ENCODE peak calls at places on chromosomes 2 and 18, in nine cellular contexts. Z, D, C, Q, I, V, R, X and J are unnamed samples.

GRCh38 chr2:74497777-74498499 is 1.5 kb downstream of the LBX2 start:
- DNase-seq in Z (no peak), D (no peak), C (no peak), Q (no peak), I (no peak), V (peak; percentile 59), R (no peak), X (peak; percentile 77), J (no peak)

GRCh38 chr18:32998921-32999320 is 226.1 kb upstream of the KLHL14 start:
- DNase-seq in Z (no peak), D (no peak), C (no peak), Q (no peak), I (no peak), V (no peak), R (no peak), X (no peak), J (no peak)

GRCh38 chr2:39938035-39938835 is 159.2 kb upstream of the THUMPD2 start:
- DNase-seq in Z (peak; percentile 95), D (no peak), C (no peak), Q (no peak), I (no peak), V (no peak), R (no peak), X (no peak), J (no peak)

GRCh38 chr18:10290244-10291240 is 163.9 kb upstream of the APCDD1 start:
- DNase-seq in Z (peak; percentile 79), D (no peak), C (no peak), Q (peak; percentile 84), I (no peak), V (no peak), R (no peak), X (no peak), J (no peak)

GRCh38 chr18:26091047-26091630 is 726 bp upstream of the SS18 start:
- DNase-seq in Z (no peak), D (no peak), C (no peak), Q (no peak), I (no peak), V (peak; percentile 58), R (no peak), X (no peak), J (no peak)

GRCh38 chr2:36461039-36461681 is 105.6 kb downstream of the CRIM1 start:
- DNase-seq in Z (peak; percentile 95), D (no peak), C (peak; percentile 81), Q (peak; percentile 93), I (no peak), V (no peak), R (no peak), X (no peak), J (no peak)

GRCh38 chr2:233053928-233054774 is 6.0 kb upstream of the INPP5D start:
- DNase-seq in Z (peak; percentile 51), D (no peak), C (peak; percentile 58), Q (peak; percentile 34), I (no peak), V (peak; percentile 90), R (no peak), X (peak; percentile 85), J (peak; percentile 59)

GRCh38 chr2:230225486-230225885 is at the start of gene SP140:
- DNase-seq in Z (no peak), D (peak; percentile 25), C (no peak), Q (no peak), I (peak; percentile 97), V (no peak), R (no peak), X (peak; percentile 77), J (peak; percentile 87)

GRCh38 chr2:88729061-88729745 is 37.7 kb downstream of the RPIA start:
- DNase-seq in Z (peak; percentile 65), D (no peak), C (no peak), Q (peak; percentile 68), I (no peak), V (no peak), R (no peak), X (no peak), J (no peak)

GRCh38 chr2:7845332-7845731 is 836.5 kb upstream of the ID2 start:
- DNase-seq in Z (peak; percentile 85), D (no peak), C (no peak), Q (no peak), I (no peak), V (no peak), R (no peak), X (no peak), J (no peak)

GRCh38 chr2:174836345-174836999 is 72.2 kb upstream of the CHRNA1 start:
- DNase-seq in Z (peak; percentile 98), D (no peak), C (no peak), Q (peak; percentile 80), I (no peak), V (no peak), R (no peak), X (no peak), J (no peak)

GRCh38 chr2:3628800-3629199 is 29.2 kb upstream of the ALLC start:
- DNase-seq in Z (no peak), D (no peak), C (peak; percentile 38), Q (no peak), I (no peak), V (peak; percentile 76), R (peak; percentile 53), X (peak; percentile 56), J (no peak)

GRCh38 chr2:38428940-38429339 is 51.9 kb upstream of the ATL2 start:
- DNase-seq in Z (no peak), D (no peak), C (no peak), Q (peak; percentile 14), I (no peak), V (no peak), R (no peak), X (no peak), J (no peak)

GRCh38 chr2:154161286-154161685 is 289.6 kb downstream of the GALNT13 start:
- DNase-seq in Z (no peak), D (no peak), C (no peak), Q (no peak), I (no peak), V (no peak), R (no peak), X (no peak), J (no peak)

GRCh38 chr18:75377975-75378673 is 49.4 kb downstream of the SMIM21 start:
- DNase-seq in Z (no peak), D (no peak), C (no peak), Q (no peak), I (no peak), V (no peak), R (no peak), X (no peak), J (no peak)

GRCh38 chr18:23193727-23194126 is 58.4 kb downstream of the CABLES1 start:
- DNase-seq in Z (no peak), D (no peak), C (no peak), Q (no peak), I (no peak), V (no peak), R (no peak), X (no peak), J (no peak)

GRCh38 chr2:187581125-187581896 is 27.1 kb upstream of the TFPI start:
- DNase-seq in Z (peak; percentile 52), D (no peak), C (peak; percentile 33), Q (peak; percentile 67), I (no peak), V (peak; percentile 16), R (no peak), X (no peak), J (peak; percentile 11)